ENCODE peak calls at places on chromosomes 3 and 15, in ten cellular contexts. One of them, this sample, is unnamed.
A peak's percentile ranks its signal among the peaks of the same experiment; 100 is the strongest.

GRCh38 chr3:40042752-40043443 is 233.5 kb downstream of the MYRIP start:
- DNase-seq in tibial artery: no peak
- DNase-seq in GM23338: no peak
- DNase-seq in upper lobe of right lung: no peak
- DNase-seq in iPS DF 6.9: no peak
- DNase-seq in effector memory CD4-positive, alpha-beta T cell: no peak
- DNase-seq in pancreas: no peak
- DNase-seq in GM12878: no peak
- DNase-seq in Peyer's patch: no peak
- DNase-seq in CD4-positive, CD25-positive, alpha-beta regulatory T cell: no peak
- DNase-seq in this sample: no peak

GRCh38 chr3:188792788-188793187 is 379.0 kb upstream of the TPRG1 start:
- DNase-seq in GM23338: peak; percentile 64
- DNase-seq in GM12878: no peak
- DNase-seq in Peyer's patch: no peak
- DNase-seq in CD4-positive, CD25-positive, alpha-beta regulatory T cell: no peak
- DNase-seq in tibial artery: no peak
- DNase-seq in pancreas: no peak
- DNase-seq in upper lobe of right lung: peak; percentile 66
- DNase-seq in effector memory CD4-positive, alpha-beta T cell: no peak
- DNase-seq in iPS DF 6.9: no peak
- DNase-seq in this sample: no peak

GRCh38 chr3:27659279-27660021 is 62.7 kb downstream of the EOMES start:
- DNase-seq in pancreas: no peak
- DNase-seq in CD4-positive, CD25-positive, alpha-beta regulatory T cell: peak; percentile 43
- DNase-seq in GM23338: peak; percentile 82
- DNase-seq in effector memory CD4-positive, alpha-beta T cell: peak; percentile 4
- DNase-seq in iPS DF 6.9: peak; percentile 37
- DNase-seq in tibial artery: peak; percentile 63
- DNase-seq in Peyer's patch: peak; percentile 67
- DNase-seq in GM12878: no peak
- DNase-seq in upper lobe of right lung: peak; percentile 79
- DNase-seq in this sample: peak; percentile 27

GRCh38 chr3:23805881-23806321 is at the start of gene UBE2E1:
- DNase-seq in Peyer's patch: peak; percentile 76
- DNase-seq in GM12878: no peak
- DNase-seq in pancreas: peak; percentile 73
- DNase-seq in iPS DF 6.9: no peak
- DNase-seq in effector memory CD4-positive, alpha-beta T cell: peak; percentile 67
- DNase-seq in upper lobe of right lung: peak; percentile 87
- DNase-seq in GM23338: peak; percentile 63
- DNase-seq in CD4-positive, CD25-positive, alpha-beta regulatory T cell: peak; percentile 85
- DNase-seq in tibial artery: peak; percentile 77
- DNase-seq in this sample: peak; percentile 71

GRCh38 chr15:77013786-77014136 is 18.8 kb downstream of the PSTPIP1 start:
- DNase-seq in CD4-positive, CD25-positive, alpha-beta regulatory T cell: peak; percentile 79
- DNase-seq in pancreas: no peak
- DNase-seq in upper lobe of right lung: no peak
- DNase-seq in GM23338: no peak
- DNase-seq in tibial artery: no peak
- DNase-seq in Peyer's patch: no peak
- DNase-seq in effector memory CD4-positive, alpha-beta T cell: peak; percentile 77
- DNase-seq in GM12878: no peak
- DNase-seq in iPS DF 6.9: no peak
- DNase-seq in this sample: peak; percentile 86

GRCh38 chr15:66838671-66839239 is 136.7 kb downstream of the SMAD6 start:
- DNase-seq in tibial artery: no peak
- DNase-seq in GM23338: peak; percentile 60
- DNase-seq in GM12878: no peak
- DNase-seq in upper lobe of right lung: no peak
- DNase-seq in effector memory CD4-positive, alpha-beta T cell: no peak
- DNase-seq in pancreas: no peak
- DNase-seq in Peyer's patch: no peak
- DNase-seq in CD4-positive, CD25-positive, alpha-beta regulatory T cell: no peak
- DNase-seq in iPS DF 6.9: no peak
- DNase-seq in this sample: no peak

GRCh38 chr15:51382787-51383186 is 41.3 kb downstream of the GLDN start:
- DNase-seq in iPS DF 6.9: peak; percentile 37
- DNase-seq in effector memory CD4-positive, alpha-beta T cell: no peak
- DNase-seq in GM23338: peak; percentile 90
- DNase-seq in tibial artery: no peak
- DNase-seq in pancreas: no peak
- DNase-seq in Peyer's patch: no peak
- DNase-seq in upper lobe of right lung: no peak
- DNase-seq in CD4-positive, CD25-positive, alpha-beta regulatory T cell: peak; percentile 15
- DNase-seq in GM12878: no peak
- DNase-seq in this sample: no peak

GRCh38 chr15:69031013-69032001 is 16.8 kb downstream of the NOX5 start:
- DNase-seq in tibial artery: no peak
- DNase-seq in CD4-positive, CD25-positive, alpha-beta regulatory T cell: peak; percentile 48
- DNase-seq in effector memory CD4-positive, alpha-beta T cell: no peak
- DNase-seq in GM23338: peak; percentile 91
- DNase-seq in pancreas: peak; percentile 21
- DNase-seq in Peyer's patch: peak; percentile 68
- DNase-seq in upper lobe of right lung: peak; percentile 82
- DNase-seq in iPS DF 6.9: peak; percentile 55
- DNase-seq in GM12878: no peak
- DNase-seq in this sample: no peak

GRCh38 chr3:105823149-105823866 is 45.5 kb downstream of the CBLB start:
- DNase-seq in effector memory CD4-positive, alpha-beta T cell: no peak
- DNase-seq in CD4-positive, CD25-positive, alpha-beta regulatory T cell: no peak
- DNase-seq in GM12878: no peak
- DNase-seq in GM23338: no peak
- DNase-seq in Peyer's patch: no peak
- DNase-seq in upper lobe of right lung: no peak
- DNase-seq in iPS DF 6.9: no peak
- DNase-seq in pancreas: no peak
- DNase-seq in tibial artery: no peak
- DNase-seq in this sample: no peak

GRCh38 chr15:83571820-83572707 is 81.9 kb upstream of the ADAMTSL3 start:
- DNase-seq in Peyer's patch: no peak
- DNase-seq in pancreas: no peak
- DNase-seq in effector memory CD4-positive, alpha-beta T cell: no peak
- DNase-seq in GM23338: peak; percentile 76
- DNase-seq in GM12878: no peak
- DNase-seq in upper lobe of right lung: no peak
- DNase-seq in iPS DF 6.9: peak; percentile 22
- DNase-seq in CD4-positive, CD25-positive, alpha-beta regulatory T cell: peak; percentile 3
- DNase-seq in tibial artery: no peak
- DNase-seq in this sample: no peak

GRCh38 chr3:71185733-71186455 is 397.6 kb downstream of the FOXP1 start:
- DNase-seq in pancreas: no peak
- DNase-seq in CD4-positive, CD25-positive, alpha-beta regulatory T cell: peak; percentile 67
- DNase-seq in tibial artery: no peak
- DNase-seq in Peyer's patch: no peak
- DNase-seq in GM12878: no peak
- DNase-seq in effector memory CD4-positive, alpha-beta T cell: no peak
- DNase-seq in upper lobe of right lung: no peak
- DNase-seq in iPS DF 6.9: no peak
- DNase-seq in GM23338: no peak
- DNase-seq in this sample: no peak

GRCh38 chr3:191236635-191237034 is 37.6 kb downstream of the OSTN start:
- DNase-seq in Peyer's patch: no peak
- DNase-seq in effector memory CD4-positive, alpha-beta T cell: no peak
- DNase-seq in iPS DF 6.9: no peak
- DNase-seq in upper lobe of right lung: no peak
- DNase-seq in CD4-positive, CD25-positive, alpha-beta regulatory T cell: no peak
- DNase-seq in GM23338: no peak
- DNase-seq in pancreas: no peak
- DNase-seq in tibial artery: no peak
- DNase-seq in GM12878: no peak
- DNase-seq in this sample: no peak

GRCh38 chr3:16841906-16842709 is 42.6 kb upstream of the PLCL2 start:
- DNase-seq in GM12878: peak; percentile 83
- DNase-seq in tibial artery: peak; percentile 37
- DNase-seq in effector memory CD4-positive, alpha-beta T cell: peak; percentile 64
- DNase-seq in pancreas: peak; percentile 45
- DNase-seq in CD4-positive, CD25-positive, alpha-beta regulatory T cell: peak; percentile 90
- DNase-seq in iPS DF 6.9: no peak
- DNase-seq in upper lobe of right lung: peak; percentile 68
- DNase-seq in Peyer's patch: peak; percentile 66
- DNase-seq in GM23338: peak; percentile 34
- DNase-seq in this sample: peak; percentile 78
- H3K4me3 ChIP-seq in GM12878: peak overlapping the region; percentile 36
- H3K4me3 ChIP-seq in tibial artery: no peak overlapping the region
- H3K4me3 ChIP-seq in effector memory CD4-positive, alpha-beta T cell: peak overlapping the region; percentile 36
- H3K4me3 ChIP-seq in pancreas: no peak overlapping the region
- H3K4me3 ChIP-seq in CD4-positive, CD25-positive, alpha-beta regulatory T cell: peak overlapping the region; percentile 76
- H3K4me3 ChIP-seq in iPS DF 6.9: no peak overlapping the region
- H3K4me3 ChIP-seq in upper lobe of right lung: no peak overlapping the region
- H3K4me3 ChIP-seq in Peyer's patch: peak overlapping the region; percentile 18
- H3K4me3 ChIP-seq in GM23338: no peak overlapping the region
- H3K4me3 ChIP-seq in this sample: peak overlapping the region; percentile 67

DNA sequence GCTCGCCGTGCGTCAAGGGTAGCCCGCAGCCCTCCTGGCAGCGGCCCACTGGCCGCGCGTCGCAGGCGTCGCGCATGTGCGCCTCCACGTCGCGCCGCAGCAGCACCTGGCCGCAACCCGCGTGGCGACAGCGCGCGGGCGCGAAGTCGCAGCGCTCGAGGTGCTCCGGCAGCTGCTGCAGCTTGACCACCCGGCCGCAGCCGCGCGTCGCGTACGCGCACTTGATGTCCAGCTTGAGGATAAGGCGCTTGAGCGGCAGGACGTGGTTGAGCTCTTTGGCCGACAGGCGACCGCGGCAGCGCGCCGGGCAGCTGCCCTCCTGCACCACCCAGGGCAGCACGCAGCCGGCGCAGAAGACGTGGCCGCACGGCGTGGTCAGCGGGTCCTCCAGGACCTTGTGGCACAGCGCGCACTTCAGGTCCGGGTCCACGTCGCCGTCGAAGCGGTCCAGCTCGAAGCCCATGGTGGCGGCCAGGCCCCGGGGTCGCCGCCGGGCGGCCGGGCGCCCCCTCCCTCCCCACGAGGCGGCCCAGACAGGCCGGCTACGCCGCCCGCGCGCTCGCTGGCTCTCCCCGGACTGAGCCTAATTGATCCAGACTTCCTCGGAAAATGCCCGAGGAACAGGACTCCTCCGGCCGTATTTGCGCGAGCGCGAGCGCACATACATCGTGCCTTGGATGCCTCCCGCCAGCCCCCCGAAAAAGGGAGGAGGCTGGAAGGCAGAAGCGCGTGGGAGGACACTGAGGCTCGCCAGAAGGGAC is at the start of gene PDZRN3:
- DNase-seq in upper lobe of right lung: peak; percentile 69
- DNase-seq in Peyer's patch: peak; percentile 65
- DNase-seq in GM23338: peak; percentile 74
- DNase-seq in pancreas: peak; percentile 79
- DNase-seq in GM12878: no peak
- DNase-seq in CD4-positive, CD25-positive, alpha-beta regulatory T cell: no peak
- DNase-seq in iPS DF 6.9: peak; percentile 43
- DNase-seq in tibial artery: peak; percentile 40
- DNase-seq in effector memory CD4-positive, alpha-beta T cell: no peak
- DNase-seq in this sample: no peak
- H3K4me3 ChIP-seq in upper lobe of right lung: peak within 1 kb of the TSS; percentile 55
- H3K4me3 ChIP-seq in Peyer's patch: peak within 1 kb of the TSS; percentile 71
- H3K4me3 ChIP-seq in GM23338: peak within 1 kb of the TSS; percentile 74
- H3K4me3 ChIP-seq in pancreas: peak within 1 kb of the TSS; percentile 59
- H3K4me3 ChIP-seq in GM12878: no peak within 1 kb of the TSS
- H3K4me3 ChIP-seq in CD4-positive, CD25-positive, alpha-beta regulatory T cell: no peak within 1 kb of the TSS
- H3K4me3 ChIP-seq in iPS DF 6.9: peak within 1 kb of the TSS; percentile 56
- H3K4me3 ChIP-seq in tibial artery: peak within 1 kb of the TSS; percentile 86
- H3K4me3 ChIP-seq in effector memory CD4-positive, alpha-beta T cell: no peak within 1 kb of the TSS
- H3K4me3 ChIP-seq in this sample: no peak within 1 kb of the TSS

DNA sequence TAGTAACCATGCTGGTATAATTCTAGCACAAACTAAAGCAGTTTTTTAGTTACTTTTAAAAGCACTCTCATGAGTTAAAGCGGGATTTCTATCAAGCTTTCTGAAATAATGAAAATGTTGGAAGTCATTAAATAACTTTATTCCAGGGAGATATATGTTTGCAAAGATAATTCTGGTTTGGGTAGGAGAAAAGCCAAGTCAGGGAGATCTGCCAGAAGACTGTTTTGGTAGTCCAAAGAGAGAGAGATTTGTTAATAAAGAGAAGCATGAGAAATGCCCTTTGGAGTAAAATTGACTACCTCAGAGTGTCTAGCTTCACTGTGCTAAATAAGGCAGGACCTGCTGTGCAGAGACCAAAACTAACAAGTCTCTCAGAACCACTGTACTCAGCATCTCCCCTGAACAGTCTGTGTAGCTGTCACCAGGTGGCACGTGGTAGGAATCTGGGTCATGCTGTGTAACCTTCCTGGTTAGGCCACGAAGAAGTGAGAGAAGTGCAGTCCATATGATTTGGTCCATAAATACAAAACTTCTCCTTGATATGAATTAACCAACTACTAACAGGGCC is 31.6 kb upstream of the SLC35G2 start:
- DNase-seq in pancreas: peak; percentile 24
- DNase-seq in iPS DF 6.9: no peak
- DNase-seq in GM23338: no peak
- DNase-seq in effector memory CD4-positive, alpha-beta T cell: no peak
- DNase-seq in upper lobe of right lung: no peak
- DNase-seq in GM12878: no peak
- DNase-seq in CD4-positive, CD25-positive, alpha-beta regulatory T cell: peak; percentile 74
- DNase-seq in Peyer's patch: no peak
- DNase-seq in tibial artery: no peak
- DNase-seq in this sample: peak; percentile 7
- H3K4me3 ChIP-seq in pancreas: no peak overlapping the region
- H3K4me3 ChIP-seq in iPS DF 6.9: no peak overlapping the region
- H3K4me3 ChIP-seq in GM23338: no peak overlapping the region
- H3K4me3 ChIP-seq in effector memory CD4-positive, alpha-beta T cell: no peak overlapping the region
- H3K4me3 ChIP-seq in upper lobe of right lung: no peak overlapping the region
- H3K4me3 ChIP-seq in GM12878: no peak overlapping the region
- H3K4me3 ChIP-seq in CD4-positive, CD25-positive, alpha-beta regulatory T cell: no peak overlapping the region
- H3K4me3 ChIP-seq in Peyer's patch: no peak overlapping the region
- H3K4me3 ChIP-seq in tibial artery: peak overlapping the region; percentile 46
- H3K4me3 ChIP-seq in this sample: no peak overlapping the region

DNA sequence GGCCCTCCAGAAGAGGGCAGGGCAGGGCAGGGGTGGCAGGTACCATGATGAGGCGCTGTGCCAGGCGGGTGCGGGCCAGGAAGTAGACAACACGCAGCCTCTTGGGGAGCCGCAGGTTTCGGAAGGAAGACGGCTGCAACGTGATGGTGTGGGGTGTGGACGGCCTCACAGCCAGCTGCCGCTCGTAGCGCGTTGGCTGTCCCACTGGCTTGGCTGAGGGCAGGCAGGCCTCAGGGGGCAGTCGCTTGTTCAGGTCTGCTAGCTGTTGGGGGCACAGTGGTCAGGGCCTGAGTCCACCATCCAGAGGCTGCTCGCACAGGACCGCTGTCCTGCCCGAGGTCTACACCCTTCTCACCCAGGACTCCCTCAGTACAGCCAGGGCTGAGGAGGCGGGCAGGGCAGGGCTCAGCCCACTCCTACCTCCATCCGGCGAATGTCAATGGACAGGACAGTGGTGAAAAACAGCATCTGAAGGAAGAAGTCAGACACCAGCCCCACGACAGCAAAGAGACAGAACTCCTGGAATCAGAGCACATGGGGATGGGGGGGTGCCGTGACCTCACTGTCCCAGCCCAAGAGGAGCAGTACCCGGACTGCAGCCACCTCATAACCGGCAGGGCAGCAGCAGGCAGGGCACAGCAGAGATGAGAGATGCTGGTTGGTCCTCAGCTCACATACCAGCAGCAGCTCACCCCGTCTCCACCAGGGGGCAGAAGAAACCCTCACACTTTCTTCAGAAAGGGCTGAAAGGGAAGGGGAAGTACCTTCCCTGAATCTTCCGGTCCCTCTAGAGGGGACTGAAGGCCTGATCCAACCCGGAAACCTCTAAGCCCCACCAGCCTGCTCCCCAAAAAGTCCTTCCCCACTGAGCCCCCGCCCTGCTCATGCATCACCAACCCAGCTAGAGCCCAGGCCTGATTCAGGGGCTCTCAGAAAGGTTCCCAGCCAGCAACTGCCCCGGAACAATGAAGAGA is 40.0 kb downstream of the PTPN23 start:
- DNase-seq in pancreas: peak; percentile 84
- DNase-seq in GM23338: peak; percentile 95
- DNase-seq in CD4-positive, CD25-positive, alpha-beta regulatory T cell: peak; percentile 93
- DNase-seq in effector memory CD4-positive, alpha-beta T cell: peak; percentile 74
- DNase-seq in upper lobe of right lung: peak; percentile 90
- DNase-seq in tibial artery: peak; percentile 83
- DNase-seq in GM12878: peak; percentile 65
- DNase-seq in iPS DF 6.9: peak; percentile 86
- DNase-seq in Peyer's patch: peak; percentile 89
- DNase-seq in this sample: peak; percentile 80
- H3K4me3 ChIP-seq in pancreas: no peak overlapping the region
- H3K4me3 ChIP-seq in GM23338: no peak overlapping the region
- H3K4me3 ChIP-seq in CD4-positive, CD25-positive, alpha-beta regulatory T cell: peak overlapping the region; percentile 9
- H3K4me3 ChIP-seq in effector memory CD4-positive, alpha-beta T cell: peak overlapping the region; percentile 6
- H3K4me3 ChIP-seq in upper lobe of right lung: no peak overlapping the region
- H3K4me3 ChIP-seq in tibial artery: no peak overlapping the region
- H3K4me3 ChIP-seq in GM12878: no peak overlapping the region
- H3K4me3 ChIP-seq in iPS DF 6.9: no peak overlapping the region
- H3K4me3 ChIP-seq in Peyer's patch: no peak overlapping the region
- H3K4me3 ChIP-seq in this sample: no peak overlapping the region

This sample was measured in CD8-positive, alpha-beta memory T cell.